ENCODE peak calls at places on chromosomes 12 and 14, in four cellular contexts. D, Y, Q and J are unnamed samples.

GRCh38 chr14:88129306-88130056 is 124.5 kb downstream of the GPR65 start:
- DNase-seq in D (peak), Q (no peak), Y (no peak), J (peak)

GRCh38 chr14:70254476-70254961 is 65.8 kb upstream of the SLC8A3 start:
- DNase-seq in Y (no peak), Q (peak), D (no peak), J (peak)

GRCh38 chr14:66224492-66225178 is 261.5 kb upstream of the CCDC196 start:
- DNase-seq in Y (no peak), D (no peak), Q (no peak), J (peak)

GRCh38 chr14:51535443-51536044 is 116.2 kb upstream of the FRMD6 start:
- DNase-seq in D (no peak), Y (no peak), Q (no peak), J (no peak)

GRCh38 chr12:115000038-115000437 is 316.1 kb upstream of the TBX3 start:
- DNase-seq in D (peak), Q (peak), Y (peak), J (peak)

GRCh38 chr14:103569436-103569835 is 6.7 kb downstream of the COA8 start:
- DNase-seq in Y (no peak), Q (no peak), D (no peak), J (no peak)

GRCh38 chr14:34498684-34499412 is 36.8 kb upstream of the SPTSSA start:
- DNase-seq in Q (peak), Y (no peak), D (no peak), J (peak)

GRCh38 chr14:34502826-34503225 is 36.7 kb downstream of the EAPP start:
- DNase-seq in Q (no peak), Y (no peak), D (no peak), J (no peak)

GRCh38 chr12:118358607-118359540 is 13.8 kb downstream of the TAOK3 start:
- DNase-seq in Y (no peak), Q (no peak), D (no peak), J (peak)

GRCh38 chr12:45637706-45638105 is 91.8 kb upstream of the ARID2 start:
- DNase-seq in D (no peak), Y (no peak), Q (no peak), J (no peak)

GRCh38 chr12:124636138-124636968 is 68.9 kb upstream of the NCOR2 start:
- DNase-seq in Q (no peak), D (peak), Y (peak), J (peak)

GRCh38 chr12:95739561-95740313 is 50.8 kb downstream of the NTN4 start:
- DNase-seq in D (no peak), Q (peak), Y (no peak), J (no peak)

GRCh38 chr12:58681730-58682129 is 238.6 kb downstream of the LRIG3 start:
- DNase-seq in D (no peak), Y (no peak), Q (no peak), J (no peak)

GRCh38 chr14:103641181-103641580 is 12.2 kb downstream of the KLC1 start:
- DNase-seq in Y (no peak), D (no peak), Q (no peak), J (no peak)

GRCh38 chr12:107374136-107374535 is 280.8 kb upstream of the CRY1 start:
- DNase-seq in Q (no peak), D (no peak), Y (no peak), J (no peak)

GRCh38 chr14:65302571-65303184 is 109.9 kb upstream of the FUT8 start:
- DNase-seq in D (no peak), Q (peak), Y (no peak), J (peak)

GRCh38 chr12:42574879-42575278 is 14.7 kb downstream of the PRICKLE1 start:
- DNase-seq in Y (no peak), D (no peak), Q (no peak), J (no peak)

GRCh38 chr12:80187660-80188090 is 88.3 kb downstream of the OTOGL start:
- DNase-seq in Q (no peak), D (peak), Y (no peak), J (no peak)

GRCh38 chr14:103729496-103730448 is 14.2 kb downstream of the ZFYVE21 start:
- DNase-seq in Y (no peak), D (no peak), Q (no peak), J (no peak)

GRCh38 chr14:77544571-77544970 is 46.0 kb upstream of the ISM2 start:
- DNase-seq in Q (no peak), Y (no peak), D (no peak), J (no peak)

GRCh38 chr12:64810831-64811230 is 13.6 kb upstream of the TBC1D30 start:
- DNase-seq in D (no peak), Q (no peak), Y (no peak), J (peak)

GRCh38 chr14:74313601-74314000 is 10.9 kb upstream of the ABCD4 start:
- DNase-seq in D (no peak), Y (no peak), Q (no peak), J (no peak)

GRCh38 chr12:64253356-64253755 is 31.3 kb upstream of the KICS2 start:
- DNase-seq in Q (no peak), Y (no peak), D (no peak), J (no peak)

GRCh38 chr14:88424573-88424972 is 39.1 kb downstream of the SPATA7 start:
- DNase-seq in Q (no peak), Y (no peak), D (no peak), J (no peak)

GRCh38 chr12:64796205-64796845 is 28.1 kb upstream of the TBC1D30 start:
- DNase-seq in D (peak), Y (peak), Q (peak), J (peak)

GRCh38 chr12:46843811-46844210 is 18.0 kb upstream of the SLC38A4 start:
- DNase-seq in Q (no peak), Y (no peak), D (no peak), J (no peak)

GRCh38 chr12:123571343-123571813 is 13.0 kb upstream of the TMED2 start:
- DNase-seq in Q (no peak), Y (no peak), D (no peak), J (peak)

GRCh38 chr14:51224551-51224950 is 15.5 kb upstream of the TMX1 start:
- DNase-seq in Y (no peak), Q (no peak), D (no peak), J (no peak)

GRCh38 chr12:132318135-132318534 is 11.3 kb downstream of the GALNT9 start:
- DNase-seq in Q (no peak), D (no peak), Y (no peak), J (no peak)

GRCh38 chr12:121132601-121133481 is at the start of gene P2RX7:
- DNase-seq in D (peak), Y (no peak), Q (peak), J (peak)

DNA sequence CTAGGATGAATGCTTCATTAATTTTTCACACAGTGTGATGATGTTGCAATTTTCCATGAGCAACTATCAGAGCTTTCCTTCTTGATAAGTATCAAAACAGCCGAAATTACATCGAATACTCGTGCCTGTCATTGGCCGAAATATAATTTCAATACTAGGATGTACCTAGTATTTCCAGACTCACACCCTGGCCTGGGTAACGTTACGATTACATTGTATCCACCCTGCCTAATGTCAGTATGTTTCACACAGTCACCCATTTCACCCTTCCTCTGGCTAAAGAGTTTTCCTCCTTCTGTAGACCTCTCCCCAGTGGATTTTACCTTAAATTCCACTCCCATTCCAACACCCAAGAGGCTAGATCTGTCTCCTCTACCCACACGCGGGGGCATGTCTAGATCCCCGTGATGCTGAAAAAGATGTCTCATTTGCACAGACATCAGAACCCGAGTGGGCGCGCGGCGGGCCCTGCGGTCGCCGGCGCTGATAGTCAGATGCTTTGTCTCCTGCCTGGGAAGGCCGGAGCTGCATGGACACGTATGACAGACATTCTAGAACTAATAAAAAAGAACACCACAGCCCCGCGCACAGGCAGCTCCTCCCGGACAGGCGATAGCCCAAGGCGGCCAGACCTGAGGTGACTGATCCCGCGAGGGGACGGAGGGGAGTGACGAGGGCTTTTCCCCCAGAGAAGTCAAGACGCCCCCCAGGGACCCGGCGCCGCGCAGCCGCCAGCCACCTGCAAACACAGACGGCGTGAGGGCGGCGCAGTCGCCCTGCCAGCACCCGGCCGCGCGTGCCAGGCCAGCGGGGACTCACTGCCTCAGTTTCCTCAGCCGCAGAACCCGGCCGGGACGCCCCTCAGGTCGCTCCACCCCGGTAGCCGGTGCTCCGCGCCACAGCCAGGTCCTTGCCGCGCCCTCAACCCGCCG is 691 bp downstream of the KIF21A start:
- DNase-seq in Q (peak), Y (no peak), D (peak), J (peak)
- H3K27ac ChIP-seq in Q (peak), Y (peak), D (no peak), J (peak)

GRCh38 chr14:68191567-68192321 is 372.2 kb downstream of the RAD51B start:
- DNase-seq in Y (peak), D (no peak), Q (peak), J (peak)

GRCh38 chr14:68190032-68190431 is 370.5 kb downstream of the RAD51B start:
- DNase-seq in Q (no peak), D (no peak), Y (no peak), J (no peak)

GRCh38 chr14:68195126-68195525 is 375.5 kb downstream of the RAD51B start:
- DNase-seq in Q (no peak), Y (no peak), D (no peak), J (no peak)

GRCh38 chr14:68193970-68194634 is 374.5 kb downstream of the RAD51B start:
- DNase-seq in Y (no peak), Q (no peak), D (no peak), J (no peak)

DNA sequence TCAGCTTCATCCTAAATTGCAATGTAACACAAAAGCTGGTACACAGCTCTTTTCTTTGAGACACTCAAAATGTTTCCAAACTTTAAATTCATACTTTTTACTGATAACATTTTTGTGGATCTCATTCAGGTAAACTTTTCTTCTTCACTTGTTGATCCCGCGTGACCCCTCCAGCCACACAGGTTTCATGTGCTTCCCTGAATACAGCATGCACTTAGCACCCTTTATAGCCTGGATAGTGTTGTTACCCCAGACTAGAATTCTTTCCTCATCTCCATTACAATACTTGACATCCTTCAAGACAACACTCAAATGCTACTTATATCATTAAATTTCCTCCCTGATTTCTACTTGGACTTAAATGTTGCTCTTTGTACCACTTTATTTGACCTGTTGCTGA is 373.4 kb downstream of the RAD51B start:
- DNase-seq in D (no peak), Q (no peak), Y (no peak), J (no peak)
- H3K27ac ChIP-seq in D (no peak), Q (no peak), Y (peak), J (peak)

DNA sequence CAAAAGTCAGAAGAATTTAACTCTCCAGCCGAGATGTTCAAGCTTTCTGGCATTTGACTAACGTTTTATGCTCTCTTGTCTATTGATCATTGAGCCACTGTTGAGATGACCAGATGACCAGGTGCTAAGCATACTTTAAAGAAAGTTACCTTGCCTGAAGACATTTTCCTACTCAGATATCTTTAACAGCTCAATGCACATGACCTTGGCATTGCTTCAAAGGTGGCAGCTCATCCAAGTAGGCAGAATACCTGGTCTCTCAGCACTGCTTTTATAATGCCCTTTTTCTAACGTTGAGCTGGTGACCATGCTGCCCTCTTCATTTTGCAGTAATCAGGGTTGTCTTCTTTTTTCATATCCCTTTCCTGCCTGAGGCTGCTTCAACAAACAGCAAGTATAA is 358.1 kb downstream of the RAD51B start:
- DNase-seq in D (no peak), Y (no peak), Q (peak), J (no peak)
- H3K27ac ChIP-seq in D (no peak), Y (peak), Q (no peak), J (no peak)

GRCh38 chr12:3314306-3314663 is 176.7 kb upstream of the PRMT8 start:
- DNase-seq in Q (no peak), Y (no peak), D (no peak), J (no peak)
- H3K27ac ChIP-seq in Q (no peak), Y (no peak), D (no peak), J (no peak)

GRCh38 chr12:31517994-31518393 is 72.9 kb downstream of the DENND5B start:
- DNase-seq in D (no peak), Y (no peak), Q (no peak), J (no peak)
- H3K27ac ChIP-seq in D (peak), Y (peak), Q (no peak), J (no peak)

GRCh38 chr12:110732572-110732971 is 10.1 kb downstream of the PPP1CC start:
- DNase-seq in Q (no peak), Y (no peak), D (no peak), J (no peak)

GRCh38 chr12:110733857-110734373 is 8.8 kb downstream of the PPP1CC start:
- DNase-seq in Y (no peak), Q (no peak), D (no peak), J (no peak)

GRCh38 chr12:110731479-110731878 is 11.2 kb downstream of the PPP1CC start:
- DNase-seq in D (no peak), Q (no peak), Y (no peak), J (no peak)

GRCh38 chr12:110737532-110737931 is 5.2 kb downstream of the PPP1CC start:
- DNase-seq in D (no peak), Y (no peak), Q (no peak), J (no peak)

DNA sequence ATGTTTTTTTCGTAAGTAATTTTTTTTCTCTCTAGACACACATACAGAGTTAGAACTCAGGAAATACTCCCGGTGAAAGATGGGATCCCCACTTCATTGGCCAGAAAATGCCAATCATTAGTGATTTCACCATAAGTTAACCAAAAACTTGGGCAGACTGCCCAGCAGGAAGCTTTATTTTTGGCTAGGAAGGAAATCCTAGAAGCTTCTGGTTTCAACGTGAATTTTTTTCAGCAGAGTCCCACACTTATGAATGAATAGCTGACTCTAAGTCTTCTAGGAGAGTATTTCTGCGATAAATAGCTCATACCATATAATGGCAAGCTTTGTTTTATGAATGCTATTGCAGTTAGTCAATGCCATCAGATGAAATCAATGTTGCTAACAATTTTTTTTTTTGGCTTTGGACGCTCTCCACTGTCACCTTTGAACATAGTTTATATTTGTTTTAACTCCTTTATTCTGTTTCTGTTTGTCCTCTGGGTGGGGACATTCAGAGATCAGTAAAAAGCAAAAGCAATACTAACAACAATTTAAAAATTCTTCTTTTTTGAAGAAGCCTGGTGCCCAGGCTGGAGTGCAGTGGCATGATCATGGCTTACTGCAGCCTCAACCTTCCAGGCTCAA is 9.5 kb downstream of the PPP1CC start:
- DNase-seq in Y (no peak), Q (no peak), D (no peak), J (no peak)
- H3K27ac ChIP-seq in Y (no peak), Q (no peak), D (no peak), J (no peak)